ENCODE peak calls at places on chromosomes 2 and 18, in ten cellular contexts. O is heart left ventricle; Q is left colon; P is AG08396; B is GM20000; X is stimulated activated CD4-positive, alpha-beta T cell treated with anti-CD3 and anti-CD28 coated beads, Interleukin-2, amount 100 ng/mL, for 48 hours; Y is amniotic stem cell; F is substantia nigra; E is caudate nucleus; S is globus pallidus. J is an unnamed sample.

GRCh38 chr2:157785200-157785599 is 90.9 kb downstream of the ACVR1 start:
- DNase-seq in O (no peak), Q (no peak), P (no peak), B (no peak), X (no peak), Y (no peak), F (no peak), E (no peak), S (no peak), J (no peak)

GRCh38 chr2:154696771-154697170 is 1.7 kb upstream of the KCNJ3 start:
- DNase-seq in O (no peak), Q (no peak), P (no peak), B (no peak), X (no peak), Y (no peak), F (no peak), E (no peak), S (no peak), J (no peak)

GRCh38 chr2:16034151-16034974 is 94.0 kb downstream of the MYCN start:
- DNase-seq in O (no peak), Q (no peak), P (no peak), B (no peak), X (no peak), Y (no peak), F (no peak), E (no peak), S (no peak), J (no peak)

GRCh38 chr2:156338578-156338977 is 6.1 kb upstream of the NR4A2 start:
- DNase-seq in O (no peak), Q (no peak), P (no peak), B (no peak), X (no peak), Y (no peak), F (no peak), E (no peak), S (no peak), J (no peak)

GRCh38 chr2:237298323-237299118 is 115.4 kb downstream of the COL6A3 start:
- DNase-seq in O (no peak), Q (no peak), P (no peak), B (no peak), X (no peak), Y (no peak), F (no peak), E (no peak), S (no peak), J (no peak)

GRCh38 chr2:5803547-5803946 is 111.4 kb downstream of the SOX11 start:
- DNase-seq in O (no peak), Q (no peak), P (no peak), B (no peak), X (no peak), Y (peak; percentile 27), F (no peak), E (no peak), S (no peak), J (no peak)

GRCh38 chr2:162300271-162300670 is 18.2 kb downstream of the IFIH1 start:
- DNase-seq in O (no peak), Q (no peak), P (no peak), B (no peak), X (no peak), Y (no peak), F (no peak), E (no peak), S (no peak), J (no peak)

GRCh38 chr2:21392660-21393059 is 268.9 kb downstream of the TDRD15 start:
- DNase-seq in O (no peak), Q (no peak), P (no peak), B (no peak), X (no peak), Y (no peak), F (no peak), E (no peak), S (no peak), J (no peak)

GRCh38 chr2:223758131-223758840 is 79.1 kb downstream of the AP1S3 start:
- DNase-seq in O (no peak), Q (no peak), P (no peak), B (no peak), X (no peak), Y (no peak), F (no peak), E (no peak), S (no peak), J (no peak)

GRCh38 chr18:22408059-22408458 is 9.7 kb downstream of the CTAGE1 start:
- DNase-seq in O (no peak), Q (no peak), P (no peak), B (no peak), X (no peak), Y (no peak), F (no peak), E (no peak), S (no peak), J (no peak)

GRCh38 chr2:241228081-241228859 is 39.8 kb downstream of the ANO7 start:
- DNase-seq in O (peak; percentile 54), Q (no peak), P (no peak), B (no peak), X (no peak), Y (no peak), F (no peak), E (no peak), S (no peak), J (no peak)

GRCh38 chr2:156294945-156295580 is 37.5 kb downstream of the NR4A2 start:
- DNase-seq in O (no peak), Q (no peak), P (no peak), B (no peak), X (no peak), Y (no peak), F (no peak), E (no peak), S (no peak), J (no peak)

GRCh38 chr2:143128681-143129580 is at the start of gene ARHGAP15:
- DNase-seq in O (no peak), Q (no peak), P (no peak), B (peak; percentile 50), X (peak; percentile 55), Y (no peak), F (no peak), E (no peak), S (peak; percentile 55), J (no peak)

GRCh38 chr2:224948859-224949258 is 93.4 kb downstream of the DOCK10 start:
- DNase-seq in O (no peak), Q (no peak), P (peak; percentile 29), B (no peak), X (no peak), Y (peak; percentile 33), F (no peak), E (no peak), S (no peak), J (peak; percentile 55)

GRCh38 chr2:112182581-112183034 is 44.4 kb downstream of the FBLN7 start:
- DNase-seq in O (no peak), Q (no peak), P (no peak), B (no peak), X (peak; percentile 44), Y (no peak), F (no peak), E (no peak), S (no peak), J (no peak)

GRCh38 chr18:12254820-12255511 is 805 bp downstream of the CIDEA start:
- DNase-seq in O (no peak), Q (no peak), P (no peak), B (no peak), X (no peak), Y (no peak), F (no peak), E (no peak), S (no peak), J (no peak)

GRCh38 chr2:69581774-69582581 is 61.6 kb downstream of the AAK1 start:
- DNase-seq in O (no peak), Q (no peak), P (no peak), B (no peak), X (no peak), Y (no peak), F (no peak), E (no peak), S (peak; percentile 38), J (peak; percentile 14)

GRCh38 chr2:152523091-152523490 is 188.1 kb downstream of the FMNL2 start:
- DNase-seq in O (no peak), Q (no peak), P (no peak), B (no peak), X (no peak), Y (no peak), F (no peak), E (no peak), S (no peak), J (no peak)

GRCh38 chr18:39702888-39703287 is 2137.3 kb upstream of the CELF4 start:
- DNase-seq in O (no peak), Q (no peak), P (no peak), B (no peak), X (no peak), Y (no peak), F (no peak), E (no peak), S (no peak), J (no peak)

GRCh38 chr2:101197215-101197745 is 46.1 kb upstream of the TBC1D8 start:
- DNase-seq in O (no peak), Q (no peak), P (no peak), B (no peak), X (no peak), Y (no peak), F (no peak), E (no peak), S (no peak), J (no peak)

GRCh38 chr2:236872971-236873370 is 212.7 kb upstream of the COPS8 start:
- DNase-seq in O (no peak), Q (no peak), P (no peak), B (no peak), X (no peak), Y (no peak), F (no peak), E (no peak), S (no peak), J (no peak)

GRCh38 chr2:188726561-188727247 is 247.5 kb upstream of the COL3A1 start:
- DNase-seq in O (no peak), Q (no peak), P (no peak), B (no peak), X (no peak), Y (no peak), F (no peak), E (no peak), S (no peak), J (no peak)

GRCh38 chr2:10522726-10523405 is 74.7 kb upstream of the ODC1 start:
- DNase-seq in O (no peak), Q (no peak), P (no peak), B (no peak), X (no peak), Y (no peak), F (no peak), E (no peak), S (no peak), J (no peak)

GRCh38 chr2:110211938-110212858 is at the start of gene MTLN:
- DNase-seq in O (peak; percentile 83), Q (peak; percentile 40), P (peak; percentile 23), B (peak; percentile 82), X (peak; percentile 69), Y (peak; percentile 20), F (peak; percentile 55), E (peak; percentile 64), S (peak; percentile 68), J (peak; percentile 79)

GRCh38 chr2:7697052-7697451 is 779.8 kb downstream of the RNF144A start:
- DNase-seq in O (no peak), Q (no peak), P (no peak), B (no peak), X (no peak), Y (no peak), F (no peak), E (no peak), S (no peak), J (no peak)

GRCh38 chr2:39568561-39569006 is 97.1 kb upstream of the TMEM178A start:
- DNase-seq in O (no peak), Q (no peak), P (peak; percentile 77), B (no peak), X (no peak), Y (peak; percentile 70), F (no peak), E (no peak), S (no peak), J (peak; percentile 74)

GRCh38 chr2:47050762-47051161 is 104.3 kb downstream of the STPG4 start:
- DNase-seq in O (no peak), Q (no peak), P (no peak), B (no peak), X (no peak), Y (no peak), F (no peak), E (no peak), S (no peak), J (no peak)

GRCh38 chr2:9345343-9345742 is 78.0 kb downstream of the ITGB1BP1 start:
- DNase-seq in O (no peak), Q (no peak), P (no peak), B (no peak), X (no peak), Y (no peak), F (no peak), E (no peak), S (no peak), J (no peak)

J was measured in hepatic stellate cell.